ENCODE peak calls at places on chromosomes 6 and 20, in eight cellular contexts. One of them, this sample, is unnamed. For H3K27me3, the result is how much of the 10 kb centered on the place peaks cover.

GRCh38 chr6:66849843-66850242 is 1142.8 kb upstream of the EYS start:
- DNase-seq in sigmoid colon: no peak
- DNase-seq in aorta: no peak
- DNase-seq in Peyer's patch: no peak
- DNase-seq in K562: no peak
- DNase-seq in cardiac muscle cell: no peak
- DNase-seq in ascending aorta: no peak
- DNase-seq in neural progenitor cell: no peak
- DNase-seq in this sample: peak

GRCh38 chr6:21349834-21350233 is 243.7 kb upstream of the SOX4 start:
- DNase-seq in sigmoid colon: no peak
- DNase-seq in aorta: no peak
- DNase-seq in Peyer's patch: no peak
- DNase-seq in K562: no peak
- DNase-seq in cardiac muscle cell: no peak
- DNase-seq in ascending aorta: no peak
- DNase-seq in neural progenitor cell: no peak
- DNase-seq in this sample: no peak

GRCh38 chr6:128508588-128509296 is 11.7 kb downstream of the PTPRK start:
- DNase-seq in sigmoid colon: no peak
- DNase-seq in aorta: no peak
- DNase-seq in Peyer's patch: no peak
- DNase-seq in K562: no peak
- DNase-seq in cardiac muscle cell: peak
- DNase-seq in ascending aorta: no peak
- DNase-seq in neural progenitor cell: no peak
- DNase-seq in this sample: peak

GRCh38 chr6:150452642-150453243 is 83.9 kb downstream of the IYD start:
- DNase-seq in sigmoid colon: no peak
- DNase-seq in aorta: no peak
- DNase-seq in Peyer's patch: no peak
- DNase-seq in K562: no peak
- DNase-seq in cardiac muscle cell: no peak
- DNase-seq in ascending aorta: no peak
- DNase-seq in neural progenitor cell: peak
- DNase-seq in this sample: no peak

GRCh38 chr20:38658879-38659612 is 57.4 kb downstream of the ARHGAP40 start:
- DNase-seq in sigmoid colon: peak
- DNase-seq in aorta: peak
- DNase-seq in Peyer's patch: no peak
- DNase-seq in K562: peak
- DNase-seq in cardiac muscle cell: peak
- DNase-seq in ascending aorta: no peak
- DNase-seq in neural progenitor cell: peak
- DNase-seq in this sample: peak

GRCh38 chr6:89411269-89412070 is 603 bp downstream of the RRAGD start:
- DNase-seq in sigmoid colon: peak
- DNase-seq in aorta: peak
- DNase-seq in Peyer's patch: no peak
- DNase-seq in K562: peak
- DNase-seq in cardiac muscle cell: peak
- DNase-seq in ascending aorta: no peak
- DNase-seq in neural progenitor cell: peak
- DNase-seq in this sample: peak

GRCh38 chr6:31615748-31616147 is 714 bp downstream of the AIF1 start:
- DNase-seq in sigmoid colon: no peak
- DNase-seq in aorta: no peak
- DNase-seq in Peyer's patch: peak
- DNase-seq in K562: no peak
- DNase-seq in cardiac muscle cell: no peak
- DNase-seq in ascending aorta: no peak
- DNase-seq in neural progenitor cell: no peak
- DNase-seq in this sample: no peak

GRCh38 chr6:149887343-149887742 is 10.6 kb downstream of the RAET1E start:
- DNase-seq in sigmoid colon: no peak
- DNase-seq in aorta: no peak
- DNase-seq in Peyer's patch: no peak
- DNase-seq in K562: no peak
- DNase-seq in cardiac muscle cell: peak
- DNase-seq in ascending aorta: no peak
- DNase-seq in neural progenitor cell: no peak
- DNase-seq in this sample: peak

GRCh38 chr6:155974359-155974758 is 518.7 kb upstream of the NOX3 start:
- DNase-seq in sigmoid colon: no peak
- DNase-seq in aorta: no peak
- DNase-seq in Peyer's patch: no peak
- DNase-seq in K562: no peak
- DNase-seq in cardiac muscle cell: no peak
- DNase-seq in ascending aorta: no peak
- DNase-seq in neural progenitor cell: no peak
- DNase-seq in this sample: no peak

GRCh38 chr6:155980680-155981079 is 525.0 kb upstream of the NOX3 start:
- DNase-seq in sigmoid colon: no peak
- DNase-seq in aorta: no peak
- DNase-seq in Peyer's patch: no peak
- DNase-seq in K562: no peak
- DNase-seq in cardiac muscle cell: no peak
- DNase-seq in ascending aorta: no peak
- DNase-seq in neural progenitor cell: no peak
- DNase-seq in this sample: no peak

GRCh38 chr6:155985660-155986138 is 530.1 kb upstream of the NOX3 start:
- DNase-seq in sigmoid colon: no peak
- DNase-seq in aorta: no peak
- DNase-seq in Peyer's patch: no peak
- DNase-seq in K562: no peak
- DNase-seq in cardiac muscle cell: no peak
- DNase-seq in ascending aorta: no peak
- DNase-seq in neural progenitor cell: no peak
- DNase-seq in this sample: no peak

GRCh38 chr6:155974967-155975366 is 519.3 kb upstream of the NOX3 start:
- DNase-seq in sigmoid colon: no peak
- DNase-seq in aorta: no peak
- DNase-seq in Peyer's patch: no peak
- DNase-seq in K562: no peak
- DNase-seq in cardiac muscle cell: no peak
- DNase-seq in ascending aorta: no peak
- DNase-seq in neural progenitor cell: peak
- DNase-seq in this sample: no peak

DNA sequence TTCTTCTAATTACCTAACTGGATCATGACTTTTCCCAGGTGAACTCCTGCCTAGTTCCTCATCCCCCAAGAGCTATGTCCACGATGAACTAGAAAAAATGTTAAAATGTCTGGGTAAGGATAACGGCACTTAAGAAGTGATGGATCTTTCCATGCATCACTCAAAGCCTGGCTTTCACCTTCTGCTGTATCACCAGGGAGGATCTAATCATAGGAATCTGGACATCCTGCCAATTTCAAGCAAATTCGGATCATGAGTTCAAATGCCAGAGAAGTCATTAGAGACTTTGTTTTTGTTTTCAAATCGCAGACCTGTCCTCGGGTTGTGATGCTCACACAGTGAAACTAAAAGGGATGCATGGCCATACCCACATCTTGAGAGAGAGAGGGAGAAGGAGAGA is 524.4 kb upstream of the NOX3 start:
- DNase-seq in sigmoid colon: no peak
- DNase-seq in aorta: no peak
- DNase-seq in Peyer's patch: no peak
- DNase-seq in K562: no peak
- DNase-seq in cardiac muscle cell: no peak
- DNase-seq in ascending aorta: no peak
- DNase-seq in neural progenitor cell: no peak
- DNase-seq in this sample: no peak
- H3K27me3 ChIP-seq in sigmoid colon: under half
- H3K27me3 ChIP-seq in aorta: under half
- H3K27me3 ChIP-seq in Peyer's patch: under half
- H3K27me3 ChIP-seq in K562: under half
- H3K27me3 ChIP-seq in cardiac muscle cell: under half
- H3K27me3 ChIP-seq in ascending aorta: under half
- H3K27me3 ChIP-seq in neural progenitor cell: under half
- H3K27me3 ChIP-seq in this sample: under half

DNA sequence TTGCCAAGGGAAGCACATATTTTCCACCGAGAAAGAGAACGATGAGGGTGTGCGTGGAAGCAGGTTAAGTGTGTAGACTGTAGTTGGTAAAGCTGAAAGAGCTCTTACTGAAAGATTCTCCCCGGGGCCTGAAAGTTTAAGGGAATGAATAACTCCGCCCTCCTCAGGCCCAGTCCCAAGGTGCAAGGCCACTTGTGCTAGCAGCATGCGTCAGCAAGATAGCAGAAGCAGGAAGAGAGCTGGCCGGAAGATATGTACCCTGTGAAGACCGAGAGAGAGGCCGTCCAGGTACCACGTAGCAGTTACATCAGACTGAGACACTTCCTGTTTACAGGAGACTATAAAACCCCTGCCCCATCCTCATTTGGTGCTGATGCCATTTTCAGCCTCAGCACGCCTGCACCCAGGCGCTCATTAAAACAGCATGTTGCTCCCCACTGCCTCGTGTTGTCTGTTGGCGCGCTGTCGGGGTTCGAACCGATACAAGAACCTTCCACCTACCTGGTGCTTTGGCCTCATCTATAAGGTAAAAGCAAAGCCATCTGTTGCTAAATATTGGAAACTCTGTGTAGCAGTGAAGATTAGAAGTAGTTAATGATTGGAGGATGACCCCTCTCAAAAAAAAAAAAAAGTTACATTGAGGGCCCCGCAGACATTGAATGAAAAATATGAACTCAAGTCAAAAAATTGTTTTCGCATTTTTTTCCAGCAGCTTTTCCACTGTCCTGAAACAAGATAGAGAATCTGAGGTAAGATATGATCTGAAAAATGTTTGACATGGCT is 18.6 kb upstream of the FAM135A start:
- DNase-seq in sigmoid colon: no peak
- DNase-seq in aorta: no peak
- DNase-seq in Peyer's patch: no peak
- DNase-seq in K562: peak
- DNase-seq in cardiac muscle cell: no peak
- DNase-seq in ascending aorta: no peak
- DNase-seq in neural progenitor cell: no peak
- DNase-seq in this sample: no peak
- H3K4me3 ChIP-seq in sigmoid colon: no peak
- H3K4me3 ChIP-seq in aorta: no peak
- H3K4me3 ChIP-seq in Peyer's patch: no peak
- H3K4me3 ChIP-seq in K562: peak
- H3K4me3 ChIP-seq in cardiac muscle cell: no peak
- H3K4me3 ChIP-seq in ascending aorta: no peak
- H3K4me3 ChIP-seq in neural progenitor cell: no peak
- H3K4me3 ChIP-seq in this sample: no peak

GRCh38 chr20:21396045-21396893 is 1.1 kb downstream of the NKX2-4 start:
- DNase-seq in sigmoid colon: no peak
- DNase-seq in aorta: peak
- DNase-seq in Peyer's patch: no peak
- DNase-seq in K562: no peak
- DNase-seq in cardiac muscle cell: no peak
- DNase-seq in ascending aorta: no peak
- DNase-seq in neural progenitor cell: peak
- DNase-seq in this sample: no peak

GRCh38 chr20:21398109-21398480 is 769 bp upstream of the NKX2-4 start:
- DNase-seq in sigmoid colon: no peak
- DNase-seq in aorta: no peak
- DNase-seq in Peyer's patch: no peak
- DNase-seq in K562: no peak
- DNase-seq in cardiac muscle cell: no peak
- DNase-seq in ascending aorta: no peak
- DNase-seq in neural progenitor cell: no peak
- DNase-seq in this sample: no peak

GRCh38 chr20:21397341-21398108 is at the start of gene NKX2-4:
- DNase-seq in sigmoid colon: no peak
- DNase-seq in aorta: no peak
- DNase-seq in Peyer's patch: no peak
- DNase-seq in K562: no peak
- DNase-seq in cardiac muscle cell: no peak
- DNase-seq in ascending aorta: no peak
- DNase-seq in neural progenitor cell: peak
- DNase-seq in this sample: no peak

GRCh38 chr20:21396921-21397340 is 395 bp downstream of the NKX2-4 start:
- DNase-seq in sigmoid colon: no peak
- DNase-seq in aorta: no peak
- DNase-seq in Peyer's patch: no peak
- DNase-seq in K562: no peak
- DNase-seq in cardiac muscle cell: no peak
- DNase-seq in ascending aorta: no peak
- DNase-seq in neural progenitor cell: peak
- DNase-seq in this sample: peak

DNA sequence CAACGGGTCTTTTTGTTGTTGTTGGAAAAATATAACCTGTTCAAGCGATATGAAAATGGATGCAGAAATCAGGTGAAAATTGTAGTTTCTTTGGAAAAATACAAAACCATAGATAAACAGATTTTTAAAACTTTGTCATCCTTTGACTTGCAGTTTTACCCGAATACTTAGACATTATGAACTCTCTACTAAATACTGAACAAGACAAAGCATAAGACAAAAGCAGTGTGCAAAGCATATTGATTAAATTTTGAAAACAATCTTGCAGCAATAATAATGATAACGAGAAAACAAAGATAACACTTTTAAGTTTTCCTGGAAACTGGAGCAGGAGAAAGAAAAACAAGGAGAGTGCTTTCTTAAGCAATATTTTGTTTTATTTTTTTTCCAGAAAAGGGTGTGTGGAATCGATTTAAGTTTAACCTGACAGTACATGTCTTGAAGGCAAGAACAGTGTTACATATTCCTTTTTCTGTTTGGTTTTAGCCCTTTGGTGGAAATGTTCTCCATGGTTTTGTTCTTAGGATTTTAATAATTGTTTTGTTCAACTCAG is 1.3 kb upstream of the NKX2-4 start:
- DNase-seq in sigmoid colon: no peak
- DNase-seq in aorta: no peak
- DNase-seq in Peyer's patch: no peak
- DNase-seq in K562: no peak
- DNase-seq in cardiac muscle cell: no peak
- DNase-seq in ascending aorta: no peak
- DNase-seq in neural progenitor cell: no peak
- DNase-seq in this sample: no peak
- H3K27me3 ChIP-seq in sigmoid colon: half or more
- H3K27me3 ChIP-seq in aorta: under half
- H3K27me3 ChIP-seq in Peyer's patch: under half
- H3K27me3 ChIP-seq in K562: under half
- H3K27me3 ChIP-seq in cardiac muscle cell: half or more
- H3K27me3 ChIP-seq in ascending aorta: under half
- H3K27me3 ChIP-seq in neural progenitor cell: half or more
- H3K27me3 ChIP-seq in this sample: half or more

GRCh38 chr20:59013031-59013951 is 5.9 kb upstream of the TUBB1 start:
- DNase-seq in sigmoid colon: peak
- DNase-seq in aorta: peak
- DNase-seq in Peyer's patch: peak
- DNase-seq in K562: no peak
- DNase-seq in cardiac muscle cell: no peak
- DNase-seq in ascending aorta: no peak
- DNase-seq in neural progenitor cell: no peak
- DNase-seq in this sample: no peak

GRCh38 chr20:59013959-59014608 is 5.1 kb upstream of the TUBB1 start:
- DNase-seq in sigmoid colon: peak
- DNase-seq in aorta: peak
- DNase-seq in Peyer's patch: peak
- DNase-seq in K562: no peak
- DNase-seq in cardiac muscle cell: peak
- DNase-seq in ascending aorta: no peak
- DNase-seq in neural progenitor cell: no peak
- DNase-seq in this sample: peak

GRCh38 chr20:59010321-59010994 is 3.4 kb upstream of the CTSZ start:
- DNase-seq in sigmoid colon: peak
- DNase-seq in aorta: peak
- DNase-seq in Peyer's patch: no peak
- DNase-seq in K562: no peak
- DNase-seq in cardiac muscle cell: peak
- DNase-seq in ascending aorta: no peak
- DNase-seq in neural progenitor cell: no peak
- DNase-seq in this sample: no peak

GRCh38 chr20:59008715-59009336 is 1.8 kb upstream of the CTSZ start:
- DNase-seq in sigmoid colon: peak
- DNase-seq in aorta: no peak
- DNase-seq in Peyer's patch: no peak
- DNase-seq in K562: no peak
- DNase-seq in cardiac muscle cell: no peak
- DNase-seq in ascending aorta: no peak
- DNase-seq in neural progenitor cell: no peak
- DNase-seq in this sample: no peak

DNA sequence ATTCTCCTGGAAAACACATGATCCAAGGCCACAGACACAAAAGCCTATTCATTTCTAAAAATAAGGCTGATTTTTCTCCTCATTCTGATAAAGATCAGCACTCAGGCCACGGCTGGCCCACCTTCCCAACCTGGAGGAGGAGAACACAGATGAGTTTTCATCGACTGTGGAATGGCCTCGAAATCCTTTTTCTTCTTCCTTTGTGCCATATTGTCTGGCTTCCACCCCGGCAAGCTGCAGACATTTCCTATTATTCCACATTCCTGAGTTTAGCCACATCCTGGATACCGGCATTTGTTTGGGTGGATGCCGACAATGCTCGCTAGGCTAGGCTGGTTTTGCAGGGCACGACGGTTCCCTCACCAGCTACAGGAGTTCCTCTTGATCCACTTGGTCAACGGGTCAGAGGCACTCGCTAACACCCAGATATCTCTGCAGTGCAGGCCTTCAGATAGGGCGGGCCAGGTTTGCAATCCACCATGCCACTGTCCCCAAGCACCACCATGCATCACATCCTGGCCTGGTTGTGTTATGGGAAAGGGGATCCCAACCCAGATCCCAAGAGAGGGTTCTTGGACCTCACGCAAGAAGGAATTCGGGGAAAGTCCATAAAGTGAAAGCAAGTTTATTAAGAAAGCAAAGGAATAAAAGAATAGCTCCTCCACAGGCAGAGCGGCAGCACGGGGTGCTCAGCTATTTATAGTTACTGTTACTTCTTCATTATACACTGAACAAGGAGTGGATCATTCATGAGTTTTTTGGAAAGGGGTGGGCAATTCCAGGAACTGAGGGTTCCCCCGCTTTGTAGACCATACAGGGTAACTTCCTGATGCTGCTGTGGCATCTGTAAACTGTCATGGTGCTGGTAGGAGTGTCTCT is 4.2 kb upstream of the CTSZ start:
- DNase-seq in sigmoid colon: peak
- DNase-seq in aorta: peak
- DNase-seq in Peyer's patch: peak
- DNase-seq in K562: no peak
- DNase-seq in cardiac muscle cell: peak
- DNase-seq in ascending aorta: no peak
- DNase-seq in neural progenitor cell: peak
- DNase-seq in this sample: peak
- H3K4me3 ChIP-seq in sigmoid colon: no peak
- H3K4me3 ChIP-seq in aorta: no peak
- H3K4me3 ChIP-seq in Peyer's patch: no peak
- H3K4me3 ChIP-seq in K562: no peak
- H3K4me3 ChIP-seq in cardiac muscle cell: no peak
- H3K4me3 ChIP-seq in ascending aorta: no peak
- H3K4me3 ChIP-seq in neural progenitor cell: no peak
- H3K4me3 ChIP-seq in this sample: no peak

This sample was measured in MG63.